ENCODE peak calls at places on chromosome 1, in four cellular contexts. T is WTC11; U is stimulated activated CD8-positive, alpha-beta memory T cell treated with anti-CD3 and anti-CD28 coated beads, Interleukin-4, amount 100 ng/mL, for 48 hours; X is nucleus accumbens. N is an unnamed sample.

GRCh38 chr1:169750041-169750440 is 16.2 kb upstream of the SELE start:
- DNase-seq in T (no peak), U (no peak), X (no peak), N (no peak)

GRCh38 chr1:26081267-26082019 is 14.0 kb upstream of the TRIM63 start:
- DNase-seq in T (no peak), U (no peak), X (no peak), N (no peak)

GRCh38 chr1:11802973-11803885 is 2.5 kb downstream of the MTHFR start:
- DNase-seq in T (peak), U (peak), X (peak), N (peak)

GRCh38 chr1:22418852-22419480 is 32.7 kb upstream of the ZBTB40 start:
- DNase-seq in T (no peak), U (no peak), X (no peak), N (peak)

GRCh38 chr1:97145321-97145956 is 423.9 kb downstream of the PTBP2 start:
- DNase-seq in T (no peak), U (no peak), X (peak), N (peak)

GRCh38 chr1:165628127-165628857 is 2.7 kb upstream of the MGST3 start:
- DNase-seq in T (no peak), U (no peak), X (no peak), N (no peak)

GRCh38 chr1:107707111-107707510 is 257.9 kb downstream of the VAV3 start:
- DNase-seq in T (no peak), U (no peak), X (no peak), N (no peak)

GRCh38 chr1:101220906-101221305 is 15.9 kb upstream of the S1PR1 start:
- DNase-seq in T (no peak), U (no peak), X (no peak), N (no peak)

GRCh38 chr1:244314921-244315544 is 136.7 kb downstream of the ADSS2 start:
- DNase-seq in T (no peak), U (no peak), X (no peak), N (no peak)

GRCh38 chr1:160503087-160503486 is 20.0 kb downstream of the SLAMF6 start:
- DNase-seq in T (no peak), U (no peak), X (no peak), N (no peak)

GRCh38 chr1:21886486-21887215 is 50.5 kb downstream of the HSPG2 start:
- DNase-seq in T (no peak), U (no peak), X (no peak), N (no peak)

N was measured in fibroblast of pulmonary artery.